ENCODE peak calls at places on chromosomes 6 and 20, in five cellular contexts. V is CD8-positive, alpha-beta memory T cell; A is MM.1S; Q is right cardiac atrium; I is neuronal stem cell. Z is an unnamed sample.

GRCh38 chr6:36290668-36291620 is 21.1 kb downstream of the PNPLA1 start:
- DNase-seq in Q (no peak), A (no peak), I (no peak), V (no peak), Z (no peak)

GRCh38 chr6:149445095-149445466 is 39.7 kb downstream of the ZC3H12D start:
- DNase-seq in A (no peak), V (no peak), Q (no peak), I (no peak), Z (no peak)

GRCh38 chr6:167567142-167568033 is 242.5 kb downstream of the TTLL2 start:
- DNase-seq in A (no peak), Q (peak; percentile 91), V (no peak), I (no peak), Z (no peak)

GRCh38 chr6:47302043-47302442 is 7.7 kb downstream of the TNFRSF21 start:
- DNase-seq in V (no peak), Q (no peak), I (no peak), A (peak; percentile 26), Z (no peak)

GRCh38 chr20:22620342-22620741 is 36.0 kb upstream of the FOXA2 start:
- DNase-seq in V (no peak), I (no peak), Q (no peak), A (no peak), Z (no peak)

GRCh38 chr20:37309941-37310590 is 20.6 kb downstream of the MANBAL start:
- DNase-seq in I (no peak), A (no peak), Q (peak; percentile 90), V (no peak), Z (peak; percentile 84)

GRCh38 chr6:41278699-41279405 is 7.6 kb downstream of the TREM1 start:
- DNase-seq in I (peak; percentile 30), Q (peak; percentile 66), A (peak; percentile 77), V (peak; percentile 16), Z (peak; percentile 83)

GRCh38 chr6:21325201-21325856 is 268.2 kb upstream of the SOX4 start:
- DNase-seq in I (no peak), A (no peak), Q (no peak), V (no peak), Z (no peak)

GRCh38 chr20:52104546-52105044 is 87.0 kb downstream of the ZFP64 start:
- DNase-seq in Q (no peak), V (no peak), I (peak; percentile 46), A (no peak), Z (peak; percentile 6)

GRCh38 chr6:24603241-24603640 is 42.8 kb downstream of the KIAA0319 start:
- DNase-seq in V (no peak), I (no peak), A (no peak), Q (no peak), Z (no peak)

GRCh38 chr6:28825732-28826293 is 98.0 kb downstream of the TRIM27 start:
- DNase-seq in V (no peak), I (no peak), A (no peak), Q (no peak), Z (no peak)

DNA sequence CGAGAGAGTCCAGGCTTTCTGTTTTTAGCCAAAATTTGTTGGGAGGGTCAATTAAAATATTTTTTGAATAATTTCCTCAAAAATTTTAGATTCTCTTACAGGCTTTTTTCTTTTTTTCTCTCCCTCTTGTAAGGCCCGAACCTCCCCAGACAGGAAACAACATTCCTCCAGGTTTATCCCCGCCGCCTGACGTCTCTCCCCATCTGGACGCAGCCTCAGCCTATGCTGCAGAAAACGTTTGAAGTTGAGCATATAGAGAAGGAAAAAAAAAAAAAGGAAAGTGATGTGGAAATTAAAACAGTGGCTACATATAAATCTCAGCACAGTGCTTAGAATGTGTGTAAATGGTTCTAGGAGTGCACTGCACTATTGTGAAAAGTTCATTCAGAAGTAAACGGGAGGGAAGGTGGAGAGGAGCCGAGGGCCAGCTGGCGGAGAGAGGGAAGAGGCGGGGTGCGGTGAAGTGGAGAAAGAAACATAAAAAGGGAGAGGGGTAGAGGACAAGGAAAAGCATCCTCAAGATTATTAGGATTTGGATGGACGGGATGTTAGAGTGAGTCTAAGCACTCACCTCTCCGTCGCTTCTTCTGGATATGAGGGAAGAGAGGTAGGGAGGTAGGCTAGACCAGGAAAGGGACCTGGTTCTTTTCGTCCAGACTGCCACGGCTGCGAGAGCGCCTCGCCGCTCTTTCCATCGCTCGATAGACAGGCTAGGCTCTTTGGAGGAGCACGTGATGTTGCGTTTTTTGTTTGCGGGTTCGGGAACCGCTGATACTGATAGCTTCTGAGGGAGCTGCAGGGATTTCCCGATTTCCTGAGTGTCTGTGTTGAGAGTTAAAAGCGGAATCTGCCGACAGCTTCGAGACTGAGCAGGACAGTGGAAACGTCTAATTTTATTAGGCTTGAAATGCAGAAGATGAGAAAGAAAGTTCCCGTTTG is 98.7 kb downstream of the TRIM27 start:
- DNase-seq in A (no peak), I (no peak), V (no peak), Q (no peak), Z (no peak)
- H3K27me3 ChIP-seq in A (peaks cover 7% of the 10 kb centered on the region), I (peaks cover 46% of the 10 kb centered on the region), V (peaks cover 52% of the 10 kb centered on the region), Q (peaks cover 7% of the 10 kb centered on the region), Z (peaks cover 10% of the 10 kb centered on the region)

DNA sequence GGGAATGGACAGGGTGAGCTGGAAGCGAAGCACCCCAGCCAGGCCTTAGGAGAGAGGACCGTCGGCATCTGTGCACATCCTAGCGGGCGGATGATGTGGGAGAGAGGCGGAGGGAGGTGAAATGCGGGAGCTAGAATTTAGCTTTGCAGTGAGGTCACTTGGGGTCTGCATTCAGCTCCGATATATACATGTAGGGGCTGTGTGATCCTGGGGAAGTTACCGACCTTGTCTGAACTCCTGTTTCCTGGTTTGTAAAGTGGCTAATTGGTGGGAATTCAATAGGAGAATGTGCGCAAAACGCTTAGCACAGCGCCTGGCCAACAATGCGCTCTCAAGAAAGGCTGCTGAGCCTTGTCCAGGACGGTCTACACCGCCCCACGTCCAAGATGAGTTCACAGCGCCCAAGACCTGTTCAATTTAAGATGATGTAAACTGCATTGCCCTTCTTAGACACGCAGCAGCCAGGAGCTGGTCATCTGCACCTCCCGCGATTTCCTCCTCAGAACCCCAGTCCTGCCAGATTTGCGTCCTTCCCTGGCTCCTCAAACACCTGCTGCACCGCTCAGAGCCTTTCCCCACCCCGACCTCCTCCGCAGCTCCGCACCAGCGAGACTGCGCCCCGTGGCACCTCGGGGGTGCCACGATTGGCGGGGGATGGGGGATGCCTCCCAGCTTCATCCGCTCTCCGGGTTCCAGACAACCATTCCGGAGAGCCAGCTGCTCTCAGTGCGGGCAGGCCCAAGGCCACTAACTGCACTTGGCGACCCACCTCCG is 6.8 kb upstream of the TFAP2A start:
- DNase-seq in I (no peak), Q (no peak), A (no peak), V (no peak), Z (no peak)
- H3K27me3 ChIP-seq in I (peaks cover 100% of the 10 kb centered on the region), Q (peaks cover 4% of the 10 kb centered on the region), A (peaks cover 18% of the 10 kb centered on the region), V (peaks cover 89% of the 10 kb centered on the region), Z (peaks cover 68% of the 10 kb centered on the region)

GRCh38 chr20:1555952-1556351 is 1.6 kb downstream of the SIRPD start:
- DNase-seq in Q (no peak), A (no peak), I (no peak), V (no peak), Z (no peak)
- H3K27me3 ChIP-seq in Q (no peaks in the 10 kb centered on the region), A (no peaks in the 10 kb centered on the region), I (no peaks in the 10 kb centered on the region), V (no peaks in the 10 kb centered on the region), Z (no peaks in the 10 kb centered on the region)

GRCh38 chr6:105989178-105989577 is 97.0 kb upstream of the PRDM1 start:
- DNase-seq in V (no peak), I (no peak), A (no peak), Q (no peak), Z (no peak)

GRCh38 chr6:105985816-105986632 is 100.1 kb upstream of the PRDM1 start:
- DNase-seq in Q (peak; percentile 44), A (no peak), V (no peak), I (peak; percentile 36), Z (peak; percentile 2)

GRCh38 chr6:105985098-105985815 is 100.9 kb upstream of the PRDM1 start:
- DNase-seq in A (no peak), I (no peak), Q (no peak), V (no peak), Z (peak; percentile 55)

GRCh38 chr6:105988321-105988720 is 97.8 kb upstream of the PRDM1 start:
- DNase-seq in A (no peak), I (no peak), V (no peak), Q (no peak), Z (no peak)

DNA sequence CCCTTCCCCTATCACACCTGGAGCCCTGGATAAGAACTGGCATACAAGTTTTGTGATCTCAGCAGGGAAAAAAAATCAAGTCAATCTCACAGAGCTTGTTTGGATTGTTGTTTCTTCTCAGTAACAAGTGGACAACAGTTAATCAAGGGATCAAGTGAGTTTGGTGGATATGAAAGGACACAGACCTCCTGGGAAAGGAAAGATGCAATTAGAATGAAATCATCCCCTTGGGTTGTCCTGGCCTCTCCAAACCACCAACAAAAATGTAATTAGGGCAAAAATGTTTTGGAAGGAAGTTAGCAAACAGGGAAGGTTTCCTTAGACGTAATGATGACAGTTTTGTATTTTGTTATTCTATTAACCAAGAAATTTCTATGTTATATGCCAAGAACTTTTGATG is 99.1 kb upstream of the PRDM1 start:
- DNase-seq in I (no peak), Q (no peak), A (no peak), V (no peak), Z (no peak)
- H3K27me3 ChIP-seq in I (peaks cover 65% of the 10 kb centered on the region), Q (no peaks in the 10 kb centered on the region), A (peaks cover 18% of the 10 kb centered on the region), V (peaks cover 3% of the 10 kb centered on the region), Z (no peaks in the 10 kb centered on the region)

GRCh38 chr20:38735172-38735571 is 10.9 kb downstream of the SLC32A1 start:
- DNase-seq in Q (no peak), I (no peak), A (no peak), V (no peak), Z (no peak)

GRCh38 chr20:38730167-38730988 is 6.1 kb downstream of the SLC32A1 start:
- DNase-seq in V (no peak), Q (no peak), I (no peak), A (no peak), Z (no peak)

GRCh38 chr20:38731738-38732113 is 7.4 kb downstream of the SLC32A1 start:
- DNase-seq in I (no peak), V (no peak), A (no peak), Q (no peak), Z (no peak)

GRCh38 chr20:38730989-38731737 is 6.9 kb downstream of the SLC32A1 start:
- DNase-seq in I (peak; percentile 83), V (peak; percentile 74), A (peak; percentile 77), Q (peak; percentile 83), Z (peak; percentile 56)

GRCh38 chr20:38732981-38733380 is 8.7 kb downstream of the SLC32A1 start:
- DNase-seq in V (no peak), A (no peak), Q (no peak), I (no peak), Z (no peak)
- H3K27me3 ChIP-seq in V (peaks cover 62% of the 10 kb centered on the region), A (peaks cover 29% of the 10 kb centered on the region), Q (peaks cover 3% of the 10 kb centered on the region), I (peaks cover 46% of the 10 kb centered on the region), Z (peaks cover 40% of the 10 kb centered on the region)

GRCh38 chr20:51093240-51093763 is 70.4 kb upstream of the KCNG1 start:
- DNase-seq in Q (no peak), I (no peak), V (no peak), A (no peak), Z (no peak)
- H3K27me3 ChIP-seq in Q (peaks cover 2% of the 10 kb centered on the region), I (no peaks in the 10 kb centered on the region), V (peaks cover 17% of the 10 kb centered on the region), A (no peaks in the 10 kb centered on the region), Z (no peaks in the 10 kb centered on the region)

Z was measured in thyroid gland.